ENCODE peak calls at places on chromosomes 7 and 10, in five cellular contexts. H, W, L, S and F are unnamed samples.

GRCh38 chr10:50558368-50558767 is 65.4 kb downstream of the SGMS1 start:
- DNase-seq in S (no peak), W (peak; percentile 81), L (no peak), H (no peak), F (no peak)

GRCh38 chr10:122163182-122164027 is 107.7 kb upstream of the BTBD16 start:
- DNase-seq in H (peak; percentile 86), W (no peak), S (no peak), L (peak; percentile 52), F (no peak)

GRCh38 chr7:130960208-130960988 is 226.4 kb upstream of the KLF14 start:
- DNase-seq in H (no peak), W (peak; percentile 99), L (peak; percentile 99), S (peak; percentile 92), F (peak; percentile 98)

GRCh38 chr10:129552119-129552518 is 85.1 kb downstream of the MGMT start:
- DNase-seq in L (no peak), S (no peak), H (no peak), W (no peak), F (no peak)

GRCh38 chr7:120114626-120115025 is 158.3 kb upstream of the KCND2 start:
- DNase-seq in S (no peak), W (no peak), L (no peak), H (no peak), F (no peak)

GRCh38 chr10:100730739-100731602 is 14.4 kb upstream of the PAX2 start:
- DNase-seq in H (no peak), W (peak; percentile 34), S (no peak), L (peak; percentile 6), F (no peak)

GRCh38 chr10:80760914-80761371 is 223.2 kb downstream of the SH2D4B start:
- DNase-seq in H (no peak), W (no peak), S (no peak), L (no peak), F (no peak)

GRCh38 chr7:159070422-159071148 is 74.1 kb downstream of the VIPR2 start:
- DNase-seq in L (no peak), W (no peak), S (no peak), H (no peak), F (peak; percentile 16)

GRCh38 chr10:97640868-97641811 is 669 bp downstream of the PI4K2A start:
- DNase-seq in H (no peak), W (peak; percentile 63), S (no peak), L (peak; percentile 77), F (peak; percentile 58)

GRCh38 chr7:2326960-2327359 is 12.7 kb upstream of the SNX8 start:
- DNase-seq in S (no peak), L (no peak), W (no peak), H (no peak), F (no peak)

GRCh38 chr10:132866601-132867381 is 75.6 kb downstream of the CFAP46 start:
- DNase-seq in S (no peak), W (no peak), L (no peak), H (no peak), F (no peak)

GRCh38 chr7:135620980-135621850 is 41.1 kb upstream of the STMP1 start:
- DNase-seq in W (peak; percentile 90), L (peak; percentile 91), H (peak; percentile 16), S (peak; percentile 50), F (peak; percentile 93)

GRCh38 chr7:43077285-43077684 is 35.2 kb upstream of the HECW1 start:
- DNase-seq in W (no peak), S (no peak), L (no peak), H (no peak), F (no peak)

GRCh38 chr10:34494012-34494411 is 321.1 kb downstream of the PARD3 start:
- DNase-seq in L (peak; percentile 21), W (peak; percentile 43), S (no peak), H (no peak), F (no peak)

GRCh38 chr7:34354906-34355305 is 303.1 kb upstream of the NPSR1 start:
- DNase-seq in S (no peak), H (no peak), W (peak; percentile 77), L (peak; percentile 20), F (peak; percentile 67)

GRCh38 chr10:77182803-77183202 is 454.8 kb downstream of the KCNMA1 start:
- DNase-seq in L (no peak), H (no peak), S (no peak), W (no peak), F (no peak)

GRCh38 chr7:155167706-155168365 is 97.7 kb downstream of the HTR5A start:
- DNase-seq in H (no peak), L (no peak), W (no peak), S (no peak), F (no peak)

GRCh38 chr10:131654471-131655087 is 246.2 kb upstream of the PPP2R2D start:
- DNase-seq in S (no peak), W (no peak), H (no peak), L (no peak), F (no peak)

DNA sequence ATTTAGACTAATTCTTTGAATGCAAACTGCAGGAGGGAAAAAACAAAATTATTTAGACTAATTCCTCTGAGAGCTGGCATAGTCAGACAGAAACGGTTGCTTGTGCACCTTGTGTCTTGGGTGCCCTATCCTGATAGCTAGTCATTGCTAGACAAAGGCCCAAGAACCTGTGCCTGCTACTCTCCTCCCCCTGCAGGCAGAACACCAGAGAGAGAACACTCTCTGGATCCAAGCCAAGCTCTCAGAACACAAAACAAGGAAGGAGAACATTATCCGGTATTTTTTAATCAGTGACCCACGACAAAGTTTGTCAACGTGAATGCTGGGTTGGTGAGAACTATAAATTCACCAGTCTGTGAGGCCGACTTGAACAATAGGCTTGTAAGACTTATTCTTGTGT is 18.9 kb upstream of the PPP1R9A start:
- DNase-seq in L (no peak), W (no peak), H (no peak), S (peak; percentile 68), F (peak; percentile 11)
- TF ChIP-seq CTCF in L (no peak), W (no peak), H (peak; percentile 32), S (peak; percentile 71), F (peak; percentile 40)

GRCh38 chr7:158010956-158011698 is 576.5 kb downstream of the PTPRN2 start:
- DNase-seq in W (no peak), L (no peak), S (no peak), H (no peak), F (no peak)
- TF ChIP-seq CTCF in W (no peak), L (no peak), S (no peak), H (no peak), F (no peak)

DNA sequence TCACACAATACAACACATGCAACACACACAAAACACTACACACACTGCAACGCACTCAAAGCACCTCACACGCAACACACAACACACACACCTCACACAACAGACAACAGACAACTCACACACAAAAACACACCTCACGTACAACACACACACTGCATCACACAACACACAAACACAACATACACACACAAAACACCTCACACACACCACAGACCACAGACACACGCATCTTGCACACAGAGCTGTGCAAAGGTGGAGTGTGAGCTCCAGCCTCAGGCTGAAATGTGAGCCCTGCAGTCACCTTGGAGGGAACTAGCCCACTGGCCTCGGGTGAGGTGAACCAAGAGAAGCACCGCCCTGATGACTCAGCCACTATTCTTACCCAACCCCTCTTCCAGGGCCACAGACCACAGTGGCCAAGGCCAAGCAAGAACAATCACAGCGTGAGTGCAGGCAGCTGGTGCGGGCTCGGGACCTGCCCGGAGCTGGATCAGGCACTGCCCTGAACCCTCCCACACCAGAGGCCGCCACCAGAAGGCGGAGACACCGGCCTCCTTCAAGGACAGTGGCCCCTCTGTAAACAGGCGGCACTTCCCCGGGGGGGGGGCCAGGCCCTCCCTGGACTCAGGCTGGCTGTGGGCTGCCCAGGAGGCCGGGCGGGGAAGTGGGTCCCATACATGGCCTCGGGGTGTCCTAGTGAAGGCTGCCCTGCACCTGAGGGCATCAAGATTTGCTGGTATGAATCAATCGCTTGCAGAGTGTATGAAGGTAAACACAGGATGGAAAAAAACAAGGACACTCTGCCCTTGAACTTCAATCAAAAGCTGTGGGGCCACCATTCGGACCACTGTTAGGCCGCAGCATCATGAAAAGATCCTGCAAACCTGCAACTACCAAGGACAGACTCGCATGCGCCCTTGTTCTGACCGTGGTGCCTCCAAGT is 106.7 kb downstream of the TNS3 start:
- DNase-seq in L (peak; percentile 96), S (peak; percentile 90), H (no peak), W (peak; percentile 93), F (peak; percentile 96)
- TF ChIP-seq CTCF in L (no peak), S (peak; percentile 28), H (no peak), W (no peak), F (peak; percentile 7)

GRCh38 chr10:43200538-43201390 is 62.5 kb downstream of the CSGALNACT2 start:
- DNase-seq in W (no peak), H (no peak), L (no peak), S (no peak), F (no peak)

GRCh38 chr10:43201545-43202131 is 63.4 kb downstream of the CSGALNACT2 start:
- DNase-seq in W (no peak), H (no peak), S (no peak), L (no peak), F (no peak)

GRCh38 chr10:43203491-43204393 is 63.1 kb downstream of the RASGEF1A start:
- DNase-seq in H (peak; percentile 2), S (no peak), W (no peak), L (no peak), F (no peak)

GRCh38 chr10:43202657-43203490 is 64.0 kb downstream of the RASGEF1A start:
- DNase-seq in W (no peak), L (no peak), S (no peak), H (no peak), F (no peak)

GRCh38 chr10:43202224-43202656 is 64.0 kb downstream of the CSGALNACT2 start:
- DNase-seq in W (peak; percentile 19), S (no peak), L (no peak), H (peak; percentile 45), F (no peak)
- TF ChIP-seq CTCF in W (peak; percentile 66), S (peak; percentile 64), L (peak; percentile 47), H (peak; percentile 69), F (peak; percentile 59)

DNA sequence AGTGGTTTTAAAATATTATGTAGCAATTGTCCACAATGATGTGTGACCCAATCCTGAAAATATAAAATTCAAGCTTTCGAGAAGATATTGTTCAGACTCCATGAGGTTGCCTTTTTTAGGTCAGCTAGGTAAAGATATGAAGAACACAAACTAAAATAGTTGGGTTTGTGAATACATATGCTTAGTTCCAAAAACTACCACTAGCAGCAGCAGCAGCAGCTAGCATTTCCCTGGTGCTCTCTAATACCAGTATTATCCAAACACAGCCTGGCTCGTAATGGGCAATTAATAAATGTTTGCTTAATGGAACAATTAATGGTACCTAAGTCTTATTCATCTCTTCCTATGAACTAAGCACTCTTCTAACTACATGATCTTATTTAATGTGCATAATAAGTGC is 362.5 kb downstream of the MALRD1 start:
- DNase-seq in L (no peak), S (no peak), H (no peak), W (no peak), F (no peak)
- TF ChIP-seq CTCF in L (no peak), S (no peak), H (peak; percentile 34), W (no peak), F (no peak)

GRCh38 chr10:82938331-82938730 is 1063.3 kb downstream of the NRG3 start:
- DNase-seq in H (no peak), W (no peak), S (no peak), L (no peak), F (no peak)

GRCh38 chr10:82932426-82932825 is 1057.4 kb downstream of the NRG3 start:
- DNase-seq in H (no peak), L (no peak), S (no peak), W (no peak), F (peak; percentile 14)

GRCh38 chr10:82934947-82935346 is 1060.0 kb downstream of the NRG3 start:
- DNase-seq in W (no peak), L (no peak), H (no peak), S (no peak), F (no peak)

DNA sequence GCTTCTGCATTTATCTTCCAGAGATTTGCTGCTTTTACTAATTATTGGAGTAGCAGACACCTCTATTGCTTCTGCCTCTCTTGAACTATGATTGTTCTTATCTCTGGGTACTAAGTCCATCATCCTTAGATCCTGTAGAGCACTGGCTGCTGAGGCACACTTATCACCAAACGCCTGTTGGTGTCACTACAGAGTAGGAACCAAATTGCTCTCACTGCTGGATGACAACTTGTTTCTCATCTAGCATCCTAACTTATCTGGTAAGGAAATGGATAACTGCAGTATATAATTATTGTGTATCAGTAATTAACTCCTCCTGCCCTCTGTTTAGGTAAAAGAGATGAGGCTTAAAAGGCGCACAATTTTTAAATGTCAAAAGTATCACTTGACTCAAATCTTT is 1059.4 kb downstream of the NRG3 start:
- DNase-seq in S (no peak), H (no peak), L (no peak), W (no peak), F (no peak)
- TF ChIP-seq CTCF in S (peak; percentile 17), H (peak; percentile 48), L (no peak), W (peak; percentile 18), F (no peak)